ENCODE peak calls at places on chromosomes 4 and X, in four cellular contexts. One of them, this sample, is unnamed.

GRCh38 chr4:126627255-126627654 is 1005.5 kb upstream of the INTU start:
- DNase-seq in lower lobe of right lung: no peak
- DNase-seq in right lobe of liver: no peak
- DNase-seq in fibroblast of lung: peak
- DNase-seq in this sample: peak

GRCh38 chrX:32867781-32868523 is 343.4 kb downstream of the DMD start:
- DNase-seq in lower lobe of right lung: no peak
- DNase-seq in right lobe of liver: no peak
- DNase-seq in fibroblast of lung: no peak
- DNase-seq in this sample: no peak

GRCh38 chr4:98358630-98359248 is 97.6 kb downstream of the RAP1GDS1 start:
- DNase-seq in lower lobe of right lung: no peak
- DNase-seq in right lobe of liver: no peak
- DNase-seq in fibroblast of lung: no peak
- DNase-seq in this sample: no peak

GRCh38 chrX:17830211-17830610 is 30.9 kb downstream of the RAI2 start:
- DNase-seq in lower lobe of right lung: no peak
- DNase-seq in right lobe of liver: no peak
- DNase-seq in fibroblast of lung: no peak
- DNase-seq in this sample: peak

GRCh38 chrX:154457491-154458115 is 478 bp upstream of the PLXNA3 start:
- DNase-seq in lower lobe of right lung: peak
- DNase-seq in right lobe of liver: no peak
- DNase-seq in fibroblast of lung: no peak
- DNase-seq in this sample: no peak

GRCh38 chr4:183806341-183806740 is 98.8 kb upstream of the STOX2 start:
- DNase-seq in lower lobe of right lung: no peak
- DNase-seq in right lobe of liver: no peak
- DNase-seq in fibroblast of lung: no peak
- DNase-seq in this sample: no peak

GRCh38 chr4:184420881-184421416 is 53.4 kb downstream of the IRF2 start:
- DNase-seq in lower lobe of right lung: no peak
- DNase-seq in right lobe of liver: no peak
- DNase-seq in fibroblast of lung: no peak
- DNase-seq in this sample: no peak

GRCh38 chrX:65644621-65645287 is 22.7 kb upstream of the MSN start:
- DNase-seq in lower lobe of right lung: peak
- DNase-seq in right lobe of liver: peak
- DNase-seq in fibroblast of lung: peak
- DNase-seq in this sample: peak

GRCh38 chr4:8304827-8305695 is 35.5 kb downstream of the HTRA3 start:
- DNase-seq in lower lobe of right lung: no peak
- DNase-seq in right lobe of liver: peak
- DNase-seq in fibroblast of lung: no peak
- DNase-seq in this sample: no peak

GRCh38 chr4:6123976-6124375 is 76.4 kb downstream of the JAKMIP1 start:
- DNase-seq in lower lobe of right lung: no peak
- DNase-seq in right lobe of liver: no peak
- DNase-seq in fibroblast of lung: no peak
- DNase-seq in this sample: no peak

GRCh38 chrX:130124577-130124976 is 14.3 kb upstream of the ELF4 start:
- DNase-seq in lower lobe of right lung: no peak
- DNase-seq in right lobe of liver: no peak
- DNase-seq in fibroblast of lung: no peak
- DNase-seq in this sample: no peak
- TF ChIP-seq CTCF in lower lobe of right lung: no peak
- TF ChIP-seq CTCF in right lobe of liver: no peak
- TF ChIP-seq CTCF in fibroblast of lung: no peak
- TF ChIP-seq CTCF in this sample: no peak

DNA sequence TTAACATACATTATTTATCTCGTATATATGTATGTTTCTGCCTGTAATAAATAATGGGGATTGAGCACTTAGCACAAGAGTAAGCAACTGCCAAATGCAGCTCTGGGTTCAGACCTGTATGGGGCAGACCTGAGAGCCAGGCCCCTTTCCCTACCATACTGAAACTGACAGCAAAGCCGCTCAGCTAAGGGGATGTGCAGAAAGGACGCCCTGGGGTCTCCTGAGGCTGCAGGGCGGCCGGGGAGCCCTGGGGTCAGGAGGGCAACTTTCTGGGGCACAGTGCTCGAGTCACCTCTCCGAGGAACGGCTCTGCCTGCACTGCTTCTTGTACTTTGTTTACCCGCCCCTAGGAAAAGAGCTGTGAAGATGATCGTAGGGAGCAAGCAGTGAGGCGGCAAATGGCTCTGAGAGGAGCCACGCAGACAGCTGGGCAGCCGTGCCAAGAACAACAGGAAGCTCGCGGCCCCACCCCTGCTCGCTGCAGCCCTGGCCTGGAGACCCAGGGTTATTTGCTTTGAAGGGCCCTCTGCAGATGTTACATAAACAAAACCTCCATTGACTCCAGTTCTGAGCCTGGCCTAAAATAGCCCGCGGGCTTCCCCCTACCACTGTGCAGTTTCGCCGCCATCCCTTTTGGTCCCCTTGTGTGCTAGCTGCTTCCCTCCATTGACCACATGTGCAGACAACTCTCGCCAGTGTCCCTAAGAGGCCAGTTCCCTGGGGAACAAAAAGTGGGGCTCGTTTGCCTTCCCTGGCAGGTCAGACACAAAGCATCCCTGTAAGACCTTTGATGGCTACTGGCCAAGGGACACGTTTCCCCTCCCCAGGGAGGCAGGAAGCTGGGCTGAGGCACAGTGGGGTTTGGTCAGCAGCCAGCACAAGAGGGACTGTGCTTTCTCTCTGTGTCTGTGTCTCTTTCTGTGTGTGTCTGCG is 111.3 kb upstream of the LNX1 start:
- DNase-seq in lower lobe of right lung: peak
- DNase-seq in right lobe of liver: peak
- DNase-seq in fibroblast of lung: peak
- DNase-seq in this sample: peak
- H3K4me3 ChIP-seq in lower lobe of right lung: peak
- H3K4me3 ChIP-seq in right lobe of liver: peak
- H3K4me3 ChIP-seq in fibroblast of lung: no peak
- H3K4me3 ChIP-seq in this sample: no peak

GRCh38 chr4:150973626-150974250 is 41.3 kb downstream of the LRBA start:
- DNase-seq in lower lobe of right lung: no peak
- DNase-seq in right lobe of liver: no peak
- DNase-seq in fibroblast of lung: no peak
- DNase-seq in this sample: peak

GRCh38 chr4:150978738-150979575 is 36.1 kb downstream of the LRBA start:
- DNase-seq in lower lobe of right lung: no peak
- DNase-seq in right lobe of liver: no peak
- DNase-seq in fibroblast of lung: no peak
- DNase-seq in this sample: no peak

GRCh38 chr4:150974251-150974640 is 40.8 kb downstream of the LRBA start:
- DNase-seq in lower lobe of right lung: no peak
- DNase-seq in right lobe of liver: no peak
- DNase-seq in fibroblast of lung: no peak
- DNase-seq in this sample: no peak

GRCh38 chr4:150974750-150975149 is 40.3 kb downstream of the LRBA start:
- DNase-seq in lower lobe of right lung: no peak
- DNase-seq in right lobe of liver: no peak
- DNase-seq in fibroblast of lung: no peak
- DNase-seq in this sample: no peak

GRCh38 chr4:150976478-150977118 is 38.5 kb downstream of the LRBA start:
- DNase-seq in lower lobe of right lung: no peak
- DNase-seq in right lobe of liver: no peak
- DNase-seq in fibroblast of lung: no peak
- DNase-seq in this sample: no peak
- TF ChIP-seq CTCF in lower lobe of right lung: no peak
- TF ChIP-seq CTCF in right lobe of liver: no peak
- TF ChIP-seq CTCF in fibroblast of lung: no peak
- TF ChIP-seq CTCF in this sample: no peak

DNA sequence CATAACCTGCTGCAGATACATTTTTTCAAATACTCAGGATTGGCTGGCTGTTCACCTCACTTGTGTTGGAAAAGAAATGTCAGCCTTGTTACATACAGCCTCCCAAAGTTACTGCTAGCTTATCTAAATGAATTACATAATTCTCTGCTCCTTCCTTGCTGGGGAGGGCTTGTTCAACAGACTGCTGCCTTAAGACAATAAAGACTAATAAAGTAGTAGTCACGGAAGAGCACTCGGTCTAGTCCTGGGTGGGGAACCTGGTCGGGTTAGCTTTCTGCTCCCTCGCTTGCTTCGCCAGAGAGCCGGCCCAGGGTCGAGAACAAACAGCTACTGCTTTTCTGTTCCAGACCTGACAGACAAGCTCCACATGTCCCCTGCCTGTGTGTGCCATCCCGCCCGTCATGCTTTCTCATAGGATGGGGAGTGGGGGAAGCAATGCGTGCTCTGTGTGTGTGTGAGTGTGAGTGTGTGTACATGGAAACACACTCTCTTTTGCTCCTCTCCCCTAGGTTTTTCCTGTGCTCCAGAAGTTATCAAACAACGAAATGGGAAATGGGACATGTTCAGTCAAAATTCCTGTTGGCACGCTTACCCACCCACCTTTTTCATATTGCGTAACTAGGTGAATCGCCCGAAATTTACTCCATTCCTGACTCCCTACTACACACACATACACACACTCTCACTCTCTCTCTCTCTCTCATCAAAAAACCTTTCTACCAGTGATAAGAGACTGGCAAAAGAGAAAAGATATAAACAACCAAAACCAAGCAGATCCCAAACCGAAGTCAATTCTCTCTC is 1.4 kb downstream of the NPY1R start:
- DNase-seq in lower lobe of right lung: no peak
- DNase-seq in right lobe of liver: no peak
- DNase-seq in fibroblast of lung: no peak
- DNase-seq in this sample: no peak
- H3K4me3 ChIP-seq in lower lobe of right lung: peak
- H3K4me3 ChIP-seq in right lobe of liver: peak
- H3K4me3 ChIP-seq in fibroblast of lung: no peak
- H3K4me3 ChIP-seq in this sample: peak

DNA sequence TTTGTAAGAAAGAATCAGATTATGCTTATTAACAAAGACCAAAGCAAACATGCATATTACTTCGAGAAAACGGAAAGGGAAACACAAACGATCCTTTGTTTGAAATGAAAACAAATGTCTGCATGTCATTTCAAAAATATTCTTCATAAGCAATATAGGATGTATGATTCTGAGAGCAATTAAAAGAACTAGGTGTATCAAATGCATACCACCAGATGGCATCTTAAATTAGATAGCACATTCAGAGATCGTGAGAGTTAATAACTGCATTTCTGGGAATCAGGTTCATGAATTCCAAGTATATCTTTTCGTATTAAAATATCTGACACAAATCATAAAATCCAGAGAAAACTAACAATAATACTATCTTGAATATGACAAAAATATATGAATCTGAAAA is 159.5 kb downstream of the PPP3CA start:
- DNase-seq in lower lobe of right lung: no peak
- DNase-seq in right lobe of liver: no peak
- DNase-seq in fibroblast of lung: peak
- DNase-seq in this sample: no peak
- TF ChIP-seq CTCF in lower lobe of right lung: peak
- TF ChIP-seq CTCF in right lobe of liver: peak
- TF ChIP-seq CTCF in fibroblast of lung: no peak
- TF ChIP-seq CTCF in this sample: no peak

GRCh38 chrX:12962041-12962504 is 12.8 kb upstream of the TMSB4X start:
- DNase-seq in lower lobe of right lung: no peak
- DNase-seq in right lobe of liver: no peak
- DNase-seq in fibroblast of lung: no peak
- DNase-seq in this sample: no peak
- H3K4me3 ChIP-seq in lower lobe of right lung: no peak
- H3K4me3 ChIP-seq in right lobe of liver: no peak
- H3K4me3 ChIP-seq in fibroblast of lung: no peak
- H3K4me3 ChIP-seq in this sample: no peak